ENCODE peak calls at places on chromosomes 13 and 19, in five cellular contexts. One of them, this sample, is unnamed. For H3K9me3, the result is how much of the 10 kb centered on the place peaks cover.

GRCh38 chr13:40290758-40291157 is 375.7 kb downstream of the FOXO1 start:
- DNase-seq in IMR-90: no peak
- DNase-seq in breast epithelium: no peak
- DNase-seq in adrenal gland: no peak
- DNase-seq in tibial nerve: no peak
- DNase-seq in this sample: no peak

GRCh38 chr13:114142640-114143490 is 10.4 kb upstream of the RASA3 start:
- DNase-seq in IMR-90: peak
- DNase-seq in breast epithelium: no peak
- DNase-seq in adrenal gland: no peak
- DNase-seq in tibial nerve: no peak
- DNase-seq in this sample: no peak

GRCh38 chr13:99386911-99387788 is 80.0 kb upstream of the GPR183 start:
- DNase-seq in IMR-90: no peak
- DNase-seq in breast epithelium: no peak
- DNase-seq in adrenal gland: peak
- DNase-seq in tibial nerve: no peak
- DNase-seq in this sample: peak

GRCh38 chr19:18264428-18264827 is 9.8 kb downstream of the IQCN start:
- DNase-seq in IMR-90: no peak
- DNase-seq in breast epithelium: no peak
- DNase-seq in adrenal gland: peak
- DNase-seq in tibial nerve: no peak
- DNase-seq in this sample: no peak

GRCh38 chr19:4671182-4671851 is 1.2 kb upstream of the MYDGF start:
- DNase-seq in IMR-90: no peak
- DNase-seq in breast epithelium: no peak
- DNase-seq in adrenal gland: no peak
- DNase-seq in tibial nerve: no peak
- DNase-seq in this sample: no peak

GRCh38 chr19:21532904-21533303 is 27.5 kb downstream of the ZNF429 start:
- DNase-seq in IMR-90: no peak
- DNase-seq in breast epithelium: no peak
- DNase-seq in adrenal gland: no peak
- DNase-seq in tibial nerve: no peak
- DNase-seq in this sample: no peak

GRCh38 chr19:7852851-7853759 is 21.1 kb downstream of the PRR36 start:
- DNase-seq in IMR-90: peak
- DNase-seq in breast epithelium: peak
- DNase-seq in adrenal gland: peak
- DNase-seq in tibial nerve: no peak
- DNase-seq in this sample: peak

GRCh38 chr13:52405767-52406494 is at the start of gene THSD1:
- DNase-seq in IMR-90: peak
- DNase-seq in breast epithelium: no peak
- DNase-seq in adrenal gland: peak
- DNase-seq in tibial nerve: peak
- DNase-seq in this sample: peak

GRCh38 chr13:108961542-108962125 is 332.2 kb downstream of the MYO16 start:
- DNase-seq in IMR-90: peak
- DNase-seq in breast epithelium: no peak
- DNase-seq in adrenal gland: peak
- DNase-seq in tibial nerve: no peak
- DNase-seq in this sample: peak

GRCh38 chr13:93039131-93039530 is 187.5 kb upstream of the GPC6 start:
- DNase-seq in IMR-90: peak
- DNase-seq in breast epithelium: no peak
- DNase-seq in adrenal gland: no peak
- DNase-seq in tibial nerve: no peak
- DNase-seq in this sample: no peak

GRCh38 chr13:84297246-84297645 is 415.0 kb upstream of the SLITRK1 start:
- DNase-seq in IMR-90: peak
- DNase-seq in breast epithelium: no peak
- DNase-seq in adrenal gland: no peak
- DNase-seq in tibial nerve: no peak
- DNase-seq in this sample: no peak

GRCh38 chr19:34173145-34173956 is 1.0 kb downstream of the LSM14A start:
- DNase-seq in IMR-90: peak
- DNase-seq in breast epithelium: peak
- DNase-seq in adrenal gland: peak
- DNase-seq in tibial nerve: peak
- DNase-seq in this sample: peak

GRCh38 chr19:55369651-55370304 is 485 bp downstream of the IL11 start:
- DNase-seq in IMR-90: peak
- DNase-seq in breast epithelium: no peak
- DNase-seq in adrenal gland: peak
- DNase-seq in tibial nerve: no peak
- DNase-seq in this sample: no peak

GRCh38 chr19:35264281-35265125 is 4.3 kb upstream of the USF2 start:
- DNase-seq in IMR-90: no peak
- DNase-seq in breast epithelium: peak
- DNase-seq in adrenal gland: peak
- DNase-seq in tibial nerve: peak
- DNase-seq in this sample: no peak

GRCh38 chr13:24288870-24289269 is 20.5 kb upstream of the C1QTNF9 start:
- DNase-seq in IMR-90: peak
- DNase-seq in breast epithelium: no peak
- DNase-seq in adrenal gland: no peak
- DNase-seq in tibial nerve: no peak
- DNase-seq in this sample: no peak

GRCh38 chr19:30074096-30074495 is 132.1 kb downstream of the URI1 start:
- DNase-seq in IMR-90: no peak
- DNase-seq in breast epithelium: peak
- DNase-seq in adrenal gland: no peak
- DNase-seq in tibial nerve: no peak
- DNase-seq in this sample: no peak

GRCh38 chr13:81223784-81224501 is 883.0 kb upstream of the SPRY2 start:
- DNase-seq in IMR-90: no peak
- DNase-seq in breast epithelium: no peak
- DNase-seq in adrenal gland: no peak
- DNase-seq in tibial nerve: no peak
- DNase-seq in this sample: no peak

GRCh38 chr13:36154567-36155231 is 23.5 kb upstream of the DCLK1 start:
- DNase-seq in IMR-90: no peak
- DNase-seq in breast epithelium: no peak
- DNase-seq in adrenal gland: no peak
- DNase-seq in tibial nerve: no peak
- DNase-seq in this sample: no peak

GRCh38 chr19:17616961-17617806 is 61.7 kb downstream of the COLGALT1 start:
- DNase-seq in IMR-90: peak
- DNase-seq in breast epithelium: no peak
- DNase-seq in adrenal gland: no peak
- DNase-seq in tibial nerve: no peak
- DNase-seq in this sample: no peak

GRCh38 chr19:42051166-42052115 is 18.6 kb downstream of the GRIK5 start:
- DNase-seq in IMR-90: no peak
- DNase-seq in breast epithelium: no peak
- DNase-seq in adrenal gland: no peak
- DNase-seq in tibial nerve: no peak
- DNase-seq in this sample: no peak

DNA sequence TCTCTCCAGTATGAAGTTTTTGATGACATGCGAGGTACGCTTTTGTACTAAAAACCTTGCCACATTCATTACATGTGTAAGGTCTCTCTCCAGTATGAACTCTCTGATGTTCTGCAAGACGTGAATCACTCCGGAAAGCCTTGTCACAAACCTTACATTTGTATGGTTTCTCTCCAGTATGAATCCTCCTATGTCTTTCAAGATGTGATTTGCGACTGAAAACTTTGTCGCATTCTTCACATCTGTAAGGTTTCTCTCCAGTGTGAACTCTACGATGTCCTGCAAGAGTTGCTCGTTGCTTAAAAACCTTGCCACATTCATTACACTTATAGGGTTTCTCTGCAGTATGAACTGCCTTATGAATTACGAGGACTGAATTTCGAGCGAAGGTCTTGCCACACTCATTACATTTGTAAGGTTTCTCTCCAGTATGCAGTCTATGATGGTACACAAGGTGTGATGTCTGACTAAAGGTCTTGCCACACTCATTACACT is 16.5 kb downstream of the ZNF320 start:
- DNase-seq in IMR-90: no peak
- DNase-seq in breast epithelium: no peak
- DNase-seq in adrenal gland: no peak
- DNase-seq in tibial nerve: no peak
- DNase-seq in this sample: no peak
- H3K9me3 ChIP-seq in IMR-90: half or more
- H3K9me3 ChIP-seq in breast epithelium: under half
- H3K9me3 ChIP-seq in adrenal gland: under half
- H3K9me3 ChIP-seq in tibial nerve: half or more
- H3K9me3 ChIP-seq in this sample: under half

GRCh38 chr19:1040476-1041271 is 767 bp downstream of the ABCA7 start:
- DNase-seq in IMR-90: peak
- DNase-seq in breast epithelium: peak
- DNase-seq in adrenal gland: peak
- DNase-seq in tibial nerve: peak
- DNase-seq in this sample: peak
- TF ChIP-seq CTCF in IMR-90: no peak
- TF ChIP-seq CTCF in breast epithelium: no peak
- TF ChIP-seq CTCF in adrenal gland: no peak
- TF ChIP-seq CTCF in tibial nerve: no peak
- TF ChIP-seq CTCF in this sample: no peak

GRCh38 chr19:51891193-51891747 is 3.5 kb upstream of the ZNF577 start:
- DNase-seq in IMR-90: no peak
- DNase-seq in breast epithelium: no peak
- DNase-seq in adrenal gland: no peak
- DNase-seq in tibial nerve: no peak
- DNase-seq in this sample: no peak
- H3K9me3 ChIP-seq in IMR-90: under half
- H3K9me3 ChIP-seq in breast epithelium: half or more
- H3K9me3 ChIP-seq in adrenal gland: half or more
- H3K9me3 ChIP-seq in tibial nerve: half or more
- H3K9me3 ChIP-seq in this sample: under half

DNA sequence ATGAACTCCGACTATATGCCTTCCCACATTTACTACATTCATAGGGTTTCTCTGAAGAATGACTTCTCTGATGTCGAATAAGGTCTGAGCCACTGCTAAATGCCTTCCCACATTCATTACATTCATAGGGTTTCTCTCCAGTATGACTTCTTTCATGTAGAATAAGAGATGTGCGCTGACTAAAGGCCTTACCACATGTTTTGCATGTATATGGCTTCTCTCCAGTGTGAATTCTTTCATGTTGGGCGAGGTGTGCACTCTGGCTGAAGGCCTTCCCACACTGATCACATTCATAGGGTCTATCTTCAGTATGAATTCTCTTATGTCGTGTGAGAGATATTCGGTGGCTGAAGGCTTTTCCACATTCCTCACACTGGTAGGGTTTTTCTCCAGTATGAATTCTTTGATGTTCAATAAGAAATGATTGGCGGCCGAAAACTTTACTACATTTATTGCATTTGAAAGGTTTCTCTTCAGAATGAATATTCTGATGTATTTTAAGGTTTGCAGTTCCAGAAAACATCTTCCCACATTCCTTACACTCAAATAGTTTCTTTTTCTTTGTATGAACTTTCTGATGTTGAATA is 35.8 kb downstream of the ZNF667 start:
- DNase-seq in IMR-90: no peak
- DNase-seq in breast epithelium: no peak
- DNase-seq in adrenal gland: no peak
- DNase-seq in tibial nerve: no peak
- DNase-seq in this sample: no peak
- TF ChIP-seq CTCF in IMR-90: no peak
- TF ChIP-seq CTCF in breast epithelium: no peak
- TF ChIP-seq CTCF in adrenal gland: no peak
- TF ChIP-seq CTCF in tibial nerve: no peak
- TF ChIP-seq CTCF in this sample: no peak

DNA sequence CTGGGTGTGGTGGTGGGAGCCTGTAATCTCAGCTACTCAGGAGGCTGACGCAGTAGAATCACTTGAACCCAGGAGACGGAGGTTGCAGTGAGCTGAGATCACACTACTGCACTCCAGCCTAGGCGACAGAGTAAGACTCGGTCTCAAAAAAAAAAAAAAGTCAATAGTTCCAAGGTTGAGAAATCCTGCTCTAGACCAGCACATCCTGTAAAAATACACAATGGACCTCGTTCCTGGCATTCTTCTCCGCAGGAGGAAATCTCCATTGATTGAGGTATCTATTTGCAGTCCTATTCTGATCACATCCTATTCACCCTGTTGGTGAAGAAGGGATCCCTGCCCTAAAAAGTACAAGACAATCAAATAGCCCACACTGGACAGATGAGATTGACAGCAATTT is 15.2 kb downstream of the ZFP14 start:
- DNase-seq in IMR-90: no peak
- DNase-seq in breast epithelium: no peak
- DNase-seq in adrenal gland: no peak
- DNase-seq in tibial nerve: no peak
- DNase-seq in this sample: no peak
- H3K9me3 ChIP-seq in IMR-90: under half
- H3K9me3 ChIP-seq in breast epithelium: under half
- H3K9me3 ChIP-seq in adrenal gland: under half
- H3K9me3 ChIP-seq in tibial nerve: under half
- H3K9me3 ChIP-seq in this sample: under half

DNA sequence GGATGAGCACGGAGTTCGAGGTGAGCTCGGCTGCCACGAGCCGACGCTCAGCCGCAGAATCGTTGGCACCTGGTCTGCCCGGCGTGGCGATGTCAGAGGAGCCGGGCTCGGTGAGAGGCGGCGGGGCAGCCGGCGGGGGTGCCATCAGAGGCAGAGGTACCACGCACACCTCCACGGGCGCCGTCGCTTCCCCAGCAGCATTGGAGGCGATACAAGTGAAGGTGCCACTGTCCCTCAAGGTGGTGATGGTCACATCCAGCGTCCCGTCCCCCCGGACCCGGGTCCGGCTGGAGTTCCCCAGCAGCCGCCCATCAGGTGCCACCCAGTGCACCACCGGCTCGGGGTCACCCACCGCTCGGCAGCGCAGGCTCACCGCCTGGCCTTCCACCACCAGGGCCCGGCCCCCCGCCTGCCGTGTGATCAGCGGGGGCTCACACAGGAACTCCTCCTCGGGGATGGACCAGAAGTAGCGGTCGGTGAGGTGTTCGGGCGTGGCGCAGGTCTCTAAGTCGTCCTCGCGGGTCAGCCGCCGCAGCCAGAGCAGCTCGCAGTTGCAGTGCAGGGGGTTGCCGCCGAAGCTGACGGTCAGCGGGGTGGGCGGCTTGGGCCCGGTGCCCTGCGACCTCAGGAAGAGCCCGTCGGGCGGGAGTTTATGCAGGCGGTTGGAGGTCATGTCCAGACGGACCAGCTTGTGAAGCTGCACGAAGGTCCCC is 6.5 kb downstream of the LRFN1 start:
- DNase-seq in IMR-90: no peak
- DNase-seq in breast epithelium: no peak
- DNase-seq in adrenal gland: no peak
- DNase-seq in tibial nerve: no peak
- DNase-seq in this sample: no peak
- TF ChIP-seq CTCF in IMR-90: no peak
- TF ChIP-seq CTCF in breast epithelium: no peak
- TF ChIP-seq CTCF in adrenal gland: no peak
- TF ChIP-seq CTCF in tibial nerve: no peak
- TF ChIP-seq CTCF in this sample: no peak

GRCh38 chr19:36797786-36798108 is 25.1 kb upstream of the ZNF850 start:
- DNase-seq in IMR-90: no peak
- DNase-seq in breast epithelium: no peak
- DNase-seq in adrenal gland: no peak
- DNase-seq in tibial nerve: no peak
- DNase-seq in this sample: no peak
- H3K9me3 ChIP-seq in IMR-90: under half
- H3K9me3 ChIP-seq in breast epithelium: half or more
- H3K9me3 ChIP-seq in adrenal gland: under half
- H3K9me3 ChIP-seq in tibial nerve: half or more
- H3K9me3 ChIP-seq in this sample: under half

This sample was measured in endothelial cell of umbilical vein.